ENCODE peak calls at places on chromosome 16, in seven cellular contexts. One of them, this sample, is unnamed.
A peak's percentile ranks its signal among the peaks of the same experiment; 100 is the strongest.

GRCh38 chr16:1789643-1790045 is 3.9 kb downstream of the IGFALS start:
- DNase-seq in SJSA1: no peak
- DNase-seq in spleen: peak; percentile 71
- DNase-seq in CD8-positive, alpha-beta T cell: no peak
- DNase-seq in left ventricle myocardium inferior: no peak
- DNase-seq in thoracic aorta: no peak
- DNase-seq in naive thymus-derived CD4-positive, alpha-beta T cell: no peak
- DNase-seq in this sample: no peak

GRCh38 chr16:85374571-85374872 is 238.6 kb upstream of the GSE1 start:
- DNase-seq in SJSA1: no peak
- DNase-seq in spleen: no peak
- DNase-seq in CD8-positive, alpha-beta T cell: no peak
- DNase-seq in left ventricle myocardium inferior: no peak
- DNase-seq in thoracic aorta: no peak
- DNase-seq in naive thymus-derived CD4-positive, alpha-beta T cell: no peak
- DNase-seq in this sample: no peak

GRCh38 chr16:4381072-4381934 is 9.7 kb downstream of the VASN start:
- DNase-seq in SJSA1: no peak
- DNase-seq in spleen: peak; percentile 72
- DNase-seq in CD8-positive, alpha-beta T cell: no peak
- DNase-seq in left ventricle myocardium inferior: no peak
- DNase-seq in thoracic aorta: no peak
- DNase-seq in naive thymus-derived CD4-positive, alpha-beta T cell: no peak
- DNase-seq in this sample: no peak

GRCh38 chr16:1461146-1461545 is 13.7 kb downstream of the CLCN7 start:
- DNase-seq in SJSA1: no peak
- DNase-seq in spleen: no peak
- DNase-seq in CD8-positive, alpha-beta T cell: no peak
- DNase-seq in left ventricle myocardium inferior: no peak
- DNase-seq in thoracic aorta: no peak
- DNase-seq in naive thymus-derived CD4-positive, alpha-beta T cell: no peak
- DNase-seq in this sample: no peak

GRCh38 chr16:15034266-15035162 is 21.4 kb downstream of the NTAN1 start:
- DNase-seq in SJSA1: no peak
- DNase-seq in spleen: no peak
- DNase-seq in CD8-positive, alpha-beta T cell: no peak
- DNase-seq in left ventricle myocardium inferior: no peak
- DNase-seq in thoracic aorta: no peak
- DNase-seq in naive thymus-derived CD4-positive, alpha-beta T cell: no peak
- DNase-seq in this sample: no peak

GRCh38 chr16:96935-97381 is 18.9 kb downstream of the MPG start:
- DNase-seq in SJSA1: peak; percentile 92
- DNase-seq in spleen: peak; percentile 97
- DNase-seq in CD8-positive, alpha-beta T cell: peak; percentile 93
- DNase-seq in left ventricle myocardium inferior: peak; percentile 88
- DNase-seq in thoracic aorta: peak; percentile 74
- DNase-seq in naive thymus-derived CD4-positive, alpha-beta T cell: peak; percentile 89
- DNase-seq in this sample: peak; percentile 92

GRCh38 chr16:1019934-1020305 is 38.4 kb downstream of the SOX8 start:
- DNase-seq in SJSA1: no peak
- DNase-seq in spleen: no peak
- DNase-seq in CD8-positive, alpha-beta T cell: no peak
- DNase-seq in left ventricle myocardium inferior: peak; percentile 37
- DNase-seq in thoracic aorta: no peak
- DNase-seq in naive thymus-derived CD4-positive, alpha-beta T cell: no peak
- DNase-seq in this sample: peak; percentile 77

GRCh38 chr16:83705856-83706255 is 101.9 kb upstream of the HSBP1 start:
- DNase-seq in SJSA1: no peak
- DNase-seq in spleen: no peak
- DNase-seq in CD8-positive, alpha-beta T cell: no peak
- DNase-seq in left ventricle myocardium inferior: no peak
- DNase-seq in thoracic aorta: no peak
- DNase-seq in naive thymus-derived CD4-positive, alpha-beta T cell: no peak
- DNase-seq in this sample: no peak

GRCh38 chr16:88354229-88355092 is 28.3 kb upstream of the ZNF469 start:
- DNase-seq in SJSA1: no peak
- DNase-seq in spleen: peak; percentile 63
- DNase-seq in CD8-positive, alpha-beta T cell: no peak
- DNase-seq in left ventricle myocardium inferior: peak; percentile 8
- DNase-seq in thoracic aorta: no peak
- DNase-seq in naive thymus-derived CD4-positive, alpha-beta T cell: no peak
- DNase-seq in this sample: no peak

GRCh38 chr16:30078744-30079143 is 3.0 kb downstream of the PPP4C start:
- DNase-seq in SJSA1: no peak
- DNase-seq in spleen: peak; percentile 67
- DNase-seq in CD8-positive, alpha-beta T cell: no peak
- DNase-seq in left ventricle myocardium inferior: no peak
- DNase-seq in thoracic aorta: no peak
- DNase-seq in naive thymus-derived CD4-positive, alpha-beta T cell: no peak
- DNase-seq in this sample: no peak

GRCh38 chr16:28258571-28258970 is 33.8 kb upstream of the SBK1 start:
- DNase-seq in SJSA1: no peak
- DNase-seq in spleen: no peak
- DNase-seq in CD8-positive, alpha-beta T cell: no peak
- DNase-seq in left ventricle myocardium inferior: peak; percentile 71
- DNase-seq in thoracic aorta: no peak
- DNase-seq in naive thymus-derived CD4-positive, alpha-beta T cell: no peak
- DNase-seq in this sample: no peak

GRCh38 chr16:25126820-25127232 is 15.3 kb downstream of the LCMT1 start:
- DNase-seq in SJSA1: peak; percentile 62
- DNase-seq in spleen: no peak
- DNase-seq in CD8-positive, alpha-beta T cell: no peak
- DNase-seq in left ventricle myocardium inferior: no peak
- DNase-seq in thoracic aorta: no peak
- DNase-seq in naive thymus-derived CD4-positive, alpha-beta T cell: peak; percentile 31
- DNase-seq in this sample: no peak

GRCh38 chr16:81700071-81700779 is 78.9 kb upstream of the PLCG2 start:
- DNase-seq in SJSA1: no peak
- DNase-seq in spleen: no peak
- DNase-seq in CD8-positive, alpha-beta T cell: no peak
- DNase-seq in left ventricle myocardium inferior: no peak
- DNase-seq in thoracic aorta: no peak
- DNase-seq in naive thymus-derived CD4-positive, alpha-beta T cell: no peak
- DNase-seq in this sample: no peak

GRCh38 chr16:86901483-86901882 is 323.1 kb downstream of the FOXL1 start:
- DNase-seq in SJSA1: no peak
- DNase-seq in spleen: no peak
- DNase-seq in CD8-positive, alpha-beta T cell: no peak
- DNase-seq in left ventricle myocardium inferior: no peak
- DNase-seq in thoracic aorta: no peak
- DNase-seq in naive thymus-derived CD4-positive, alpha-beta T cell: no peak
- DNase-seq in this sample: no peak

GRCh38 chr16:54431041-54431996 is 144.7 kb upstream of the IRX3 start:
- DNase-seq in SJSA1: no peak
- DNase-seq in spleen: no peak
- DNase-seq in CD8-positive, alpha-beta T cell: no peak
- DNase-seq in left ventricle myocardium inferior: no peak
- DNase-seq in thoracic aorta: no peak
- DNase-seq in naive thymus-derived CD4-positive, alpha-beta T cell: no peak
- DNase-seq in this sample: no peak

GRCh38 chr16:91484-91883 is 13.5 kb downstream of the MPG start:
- DNase-seq in SJSA1: no peak
- DNase-seq in spleen: no peak
- DNase-seq in CD8-positive, alpha-beta T cell: no peak
- DNase-seq in left ventricle myocardium inferior: peak; percentile 52
- DNase-seq in thoracic aorta: no peak
- DNase-seq in naive thymus-derived CD4-positive, alpha-beta T cell: no peak
- DNase-seq in this sample: no peak

GRCh38 chr16:88338111-88338510 is 44.6 kb upstream of the ZNF469 start:
- DNase-seq in SJSA1: no peak
- DNase-seq in spleen: no peak
- DNase-seq in CD8-positive, alpha-beta T cell: no peak
- DNase-seq in left ventricle myocardium inferior: no peak
- DNase-seq in thoracic aorta: no peak
- DNase-seq in naive thymus-derived CD4-positive, alpha-beta T cell: no peak
- DNase-seq in this sample: no peak

GRCh38 chr16:49830873-49831272 is 25.0 kb downstream of the ZNF423 start:
- DNase-seq in SJSA1: no peak
- DNase-seq in spleen: no peak
- DNase-seq in CD8-positive, alpha-beta T cell: no peak
- DNase-seq in left ventricle myocardium inferior: no peak
- DNase-seq in thoracic aorta: no peak
- DNase-seq in naive thymus-derived CD4-positive, alpha-beta T cell: no peak
- DNase-seq in this sample: no peak

GRCh38 chr16:49832177-49832576 is 23.7 kb downstream of the ZNF423 start:
- DNase-seq in SJSA1: no peak
- DNase-seq in spleen: no peak
- DNase-seq in CD8-positive, alpha-beta T cell: no peak
- DNase-seq in left ventricle myocardium inferior: peak; percentile 49
- DNase-seq in thoracic aorta: no peak
- DNase-seq in naive thymus-derived CD4-positive, alpha-beta T cell: no peak
- DNase-seq in this sample: peak; percentile 82

GRCh38 chr16:49826515-49826914 is 29.4 kb downstream of the ZNF423 start:
- DNase-seq in SJSA1: no peak
- DNase-seq in spleen: no peak
- DNase-seq in CD8-positive, alpha-beta T cell: no peak
- DNase-seq in left ventricle myocardium inferior: no peak
- DNase-seq in thoracic aorta: no peak
- DNase-seq in naive thymus-derived CD4-positive, alpha-beta T cell: no peak
- DNase-seq in this sample: no peak

GRCh38 chr16:49827806-49828428 is 28.0 kb downstream of the ZNF423 start:
- DNase-seq in SJSA1: no peak
- DNase-seq in spleen: no peak
- DNase-seq in CD8-positive, alpha-beta T cell: no peak
- DNase-seq in left ventricle myocardium inferior: no peak
- DNase-seq in thoracic aorta: peak; percentile 45
- DNase-seq in naive thymus-derived CD4-positive, alpha-beta T cell: no peak
- DNase-seq in this sample: peak; percentile 71

GRCh38 chr16:49828545-49829267 is 27.2 kb downstream of the ZNF423 start:
- DNase-seq in SJSA1: no peak
- DNase-seq in spleen: no peak
- DNase-seq in CD8-positive, alpha-beta T cell: no peak
- DNase-seq in left ventricle myocardium inferior: peak; percentile 56
- DNase-seq in thoracic aorta: no peak
- DNase-seq in naive thymus-derived CD4-positive, alpha-beta T cell: no peak
- DNase-seq in this sample: no peak
- H3K4me3 ChIP-seq in SJSA1: no peak overlapping the region
- H3K4me3 ChIP-seq in spleen: no peak overlapping the region
- H3K4me3 ChIP-seq in CD8-positive, alpha-beta T cell: no peak overlapping the region
- H3K4me3 ChIP-seq in left ventricle myocardium inferior: no peak overlapping the region
- H3K4me3 ChIP-seq in thoracic aorta: no peak overlapping the region
- H3K4me3 ChIP-seq in naive thymus-derived CD4-positive, alpha-beta T cell: no peak overlapping the region
- H3K4me3 ChIP-seq in this sample: no peak overlapping the region

DNA sequence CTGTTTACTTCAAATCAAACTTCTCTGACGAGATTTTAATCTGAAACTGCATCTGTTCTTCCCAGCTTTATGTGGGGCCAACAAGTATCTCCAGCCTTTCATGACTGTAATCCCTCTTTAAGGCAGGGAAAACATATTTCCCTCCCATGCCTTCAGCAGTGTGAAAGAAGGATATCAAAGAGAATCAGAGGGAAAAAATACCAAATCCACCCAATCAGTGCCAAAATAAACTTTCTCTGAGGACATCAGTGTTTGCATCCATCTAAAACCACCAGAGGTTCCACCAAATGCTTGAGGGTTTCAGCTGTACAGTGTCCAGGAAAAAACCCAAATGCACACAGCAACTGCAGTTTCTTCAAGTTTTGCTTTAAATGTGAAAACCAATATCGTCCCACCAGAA is 14.5 kb downstream of the CMTM3 start:
- DNase-seq in SJSA1: no peak
- DNase-seq in spleen: no peak
- DNase-seq in CD8-positive, alpha-beta T cell: no peak
- DNase-seq in left ventricle myocardium inferior: no peak
- DNase-seq in thoracic aorta: no peak
- DNase-seq in naive thymus-derived CD4-positive, alpha-beta T cell: no peak
- DNase-seq in this sample: no peak
- H3K4me3 ChIP-seq in SJSA1: no peak overlapping the region
- H3K4me3 ChIP-seq in spleen: no peak overlapping the region
- H3K4me3 ChIP-seq in CD8-positive, alpha-beta T cell: no peak overlapping the region
- H3K4me3 ChIP-seq in left ventricle myocardium inferior: no peak overlapping the region
- H3K4me3 ChIP-seq in thoracic aorta: no peak overlapping the region
- H3K4me3 ChIP-seq in naive thymus-derived CD4-positive, alpha-beta T cell: no peak overlapping the region
- H3K4me3 ChIP-seq in this sample: no peak overlapping the region

GRCh38 chr16:58511933-58512815 is 3.1 kb upstream of the SETD6 start:
- DNase-seq in SJSA1: peak; percentile 76
- DNase-seq in spleen: peak; percentile 93
- DNase-seq in CD8-positive, alpha-beta T cell: peak; percentile 88
- DNase-seq in left ventricle myocardium inferior: peak; percentile 75
- DNase-seq in thoracic aorta: peak; percentile 38
- DNase-seq in naive thymus-derived CD4-positive, alpha-beta T cell: peak; percentile 77
- DNase-seq in this sample: peak; percentile 69

GRCh38 chr16:58515125-58515870 is at the start of gene SETD6:
- DNase-seq in SJSA1: peak; percentile 44
- DNase-seq in spleen: peak; percentile 96
- DNase-seq in CD8-positive, alpha-beta T cell: peak; percentile 81
- DNase-seq in left ventricle myocardium inferior: peak; percentile 89
- DNase-seq in thoracic aorta: peak; percentile 54
- DNase-seq in naive thymus-derived CD4-positive, alpha-beta T cell: peak; percentile 67
- DNase-seq in this sample: peak; percentile 92

GRCh38 chr16:58516768-58517107 is 1.4 kb downstream of the SETD6 start:
- DNase-seq in SJSA1: no peak
- DNase-seq in spleen: no peak
- DNase-seq in CD8-positive, alpha-beta T cell: no peak
- DNase-seq in left ventricle myocardium inferior: no peak
- DNase-seq in thoracic aorta: no peak
- DNase-seq in naive thymus-derived CD4-positive, alpha-beta T cell: no peak
- DNase-seq in this sample: no peak

GRCh38 chr16:58515871-58516767 is 802 bp downstream of the SETD6 start:
- DNase-seq in SJSA1: no peak
- DNase-seq in spleen: peak; percentile 91
- DNase-seq in CD8-positive, alpha-beta T cell: peak; percentile 61
- DNase-seq in left ventricle myocardium inferior: no peak
- DNase-seq in thoracic aorta: no peak
- DNase-seq in naive thymus-derived CD4-positive, alpha-beta T cell: peak; percentile 63
- DNase-seq in this sample: no peak

DNA sequence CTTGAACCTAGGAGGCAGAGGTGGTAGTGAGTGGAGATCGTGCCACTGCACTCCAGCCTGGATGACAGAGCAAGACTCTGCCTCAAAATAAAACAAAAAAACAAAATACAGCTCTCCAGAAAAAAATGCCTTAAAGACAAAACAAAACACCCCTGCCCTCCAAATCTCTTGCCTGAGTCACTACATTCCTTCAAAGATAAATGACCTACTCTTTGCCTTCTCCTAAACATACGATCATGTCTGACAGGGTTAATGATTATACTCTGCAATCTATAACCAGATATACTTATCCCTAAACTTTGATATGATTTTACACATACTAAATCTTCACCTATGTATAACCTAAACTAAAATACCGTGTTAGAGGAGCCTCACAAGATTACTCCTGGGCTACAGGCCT is 1.4 kb upstream of the SETD6 start:
- DNase-seq in SJSA1: no peak
- DNase-seq in spleen: no peak
- DNase-seq in CD8-positive, alpha-beta T cell: no peak
- DNase-seq in left ventricle myocardium inferior: no peak
- DNase-seq in thoracic aorta: no peak
- DNase-seq in naive thymus-derived CD4-positive, alpha-beta T cell: no peak
- DNase-seq in this sample: no peak
- H3K4me3 ChIP-seq in SJSA1: no peak overlapping the region
- H3K4me3 ChIP-seq in spleen: no peak overlapping the region
- H3K4me3 ChIP-seq in CD8-positive, alpha-beta T cell: no peak overlapping the region
- H3K4me3 ChIP-seq in left ventricle myocardium inferior: peak overlapping the region; percentile 94
- H3K4me3 ChIP-seq in thoracic aorta: no peak overlapping the region
- H3K4me3 ChIP-seq in naive thymus-derived CD4-positive, alpha-beta T cell: no peak overlapping the region
- H3K4me3 ChIP-seq in this sample: no peak overlapping the region

DNA sequence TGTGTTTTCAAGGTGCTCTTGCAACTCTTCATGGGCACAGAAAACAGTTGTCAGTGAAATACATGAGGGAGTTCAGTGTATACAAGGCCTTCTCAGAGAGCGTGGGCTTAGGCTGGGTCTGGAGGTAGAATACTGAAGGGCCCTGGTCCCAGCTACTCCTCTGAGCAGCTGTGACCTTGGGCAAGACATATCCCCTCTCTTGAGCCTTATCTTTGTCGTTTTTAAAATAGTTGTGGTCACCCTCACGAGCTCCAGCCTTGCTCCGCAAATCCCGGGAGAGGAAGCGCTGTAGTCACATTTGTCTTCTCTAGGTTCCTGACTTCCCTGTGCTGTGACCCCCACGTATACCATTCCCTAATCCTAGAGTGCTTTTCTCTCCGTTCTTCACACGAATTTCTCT is 3.6 kb downstream of the ZNRF1 start:
- DNase-seq in SJSA1: no peak
- DNase-seq in spleen: no peak
- DNase-seq in CD8-positive, alpha-beta T cell: no peak
- DNase-seq in left ventricle myocardium inferior: no peak
- DNase-seq in thoracic aorta: no peak
- DNase-seq in naive thymus-derived CD4-positive, alpha-beta T cell: no peak
- DNase-seq in this sample: no peak
- H3K4me3 ChIP-seq in SJSA1: no peak overlapping the region
- H3K4me3 ChIP-seq in spleen: no peak overlapping the region
- H3K4me3 ChIP-seq in CD8-positive, alpha-beta T cell: no peak overlapping the region
- H3K4me3 ChIP-seq in left ventricle myocardium inferior: peak overlapping the region; percentile 99
- H3K4me3 ChIP-seq in thoracic aorta: no peak overlapping the region
- H3K4me3 ChIP-seq in naive thymus-derived CD4-positive, alpha-beta T cell: no peak overlapping the region
- H3K4me3 ChIP-seq in this sample: no peak overlapping the region

This sample was measured in right atrium auricular region.